ENCODE peak calls at places on chromosomes 7 and 10, in four cellular contexts. W is NCI-H2171 treated with DMSO at 0.1 percent for 48 hours, L is MCF 10A, K is COR-L47. P is an unnamed sample.

GRCh38 chr7:100691676-100692577 is 2.1 kb downstream of the GIGYF1 start:
- DNase-seq in W (peak; percentile 44), L (peak; percentile 82), K (peak; percentile 37), P (peak; percentile 89)

GRCh38 chr7:40798612-40799011 is 663.8 kb downstream of the SUGCT start:
- DNase-seq in W (no peak), L (no peak), K (no peak), P (no peak)

GRCh38 chr10:131824371-131825149 is 76.2 kb upstream of the PPP2R2D start:
- DNase-seq in W (no peak), L (no peak), K (no peak), P (peak; percentile 56)

GRCh38 chr10:86647773-86648705 is 6.3 kb upstream of the OPN4 start:
- DNase-seq in W (no peak), L (peak; percentile 55), K (no peak), P (no peak)

GRCh38 chr10:132149917-132150316 is 36.8 kb upstream of the DPYSL4 start:
- DNase-seq in W (no peak), L (no peak), K (no peak), P (no peak)

GRCh38 chr10:117408436-117409384 is 33.5 kb upstream of the PDZD8 start:
- DNase-seq in W (no peak), L (no peak), K (no peak), P (no peak)

GRCh38 chr10:110863361-110863760 is 8.4 kb upstream of the PDCD4 start:
- DNase-seq in W (no peak), L (no peak), K (no peak), P (no peak)

GRCh38 chr7:1744296-1745017 is 74.4 kb downstream of the ELFN1 start:
- DNase-seq in W (no peak), L (no peak), K (no peak), P (no peak)

GRCh38 chr7:114478384-114478783 is 63.8 kb downstream of the FOXP2 start:
- DNase-seq in W (no peak), L (no peak), K (no peak), P (no peak)

GRCh38 chr10:26640391-26640790 is 57.1 kb upstream of the PDSS1 start:
- DNase-seq in W (no peak), L (no peak), K (no peak), P (no peak)

GRCh38 chr10:24513155-24513554 is 210.5 kb downstream of the ARHGAP21 start:
- DNase-seq in W (peak; percentile 1), L (peak; percentile 42), K (no peak), P (no peak)

GRCh38 chr7:135855836-135856235 is 107.2 kb upstream of the FAM180A start:
- DNase-seq in W (no peak), L (peak; percentile 38), K (peak; percentile 30), P (no peak)

GRCh38 chr7:118872568-118872967 is 648.1 kb downstream of the ANKRD7 start:
- DNase-seq in W (peak; percentile 57), L (peak; percentile 66), K (peak; percentile 33), P (no peak)

GRCh38 chr10:89463846-89464537 is 49.6 kb downstream of the IFIT5 start:
- DNase-seq in W (no peak), L (no peak), K (no peak), P (no peak)

GRCh38 chr10:17428616-17429097 is 25.7 kb downstream of the ST8SIA6 start:
- DNase-seq in W (no peak), L (no peak), K (no peak), P (no peak)

GRCh38 chr7:78024591-78024990 is 226.0 kb downstream of the PHTF2 start:
- DNase-seq in W (no peak), L (no peak), K (no peak), P (no peak)

GRCh38 chr10:28331821-28332220 is 29.0 kb upstream of the MPP7 start:
- DNase-seq in W (no peak), L (peak; percentile 35), K (no peak), P (no peak)

GRCh38 chr10:56258991-56259390 is 102.1 kb downstream of the ZWINT start:
- DNase-seq in W (no peak), L (no peak), K (no peak), P (no peak)

GRCh38 chr10:67969875-67970274 is 85.4 kb downstream of the SIRT1 start:
- DNase-seq in W (no peak), L (no peak), K (no peak), P (no peak)

GRCh38 chr10:84429926-84430520 is 101.6 kb downstream of the CCSER2 start:
- DNase-seq in W (peak; percentile 5), L (peak; percentile 76), K (peak; percentile 11), P (no peak)

P was measured in sigmoid colon.